ENCODE peak calls at places on chromosomes 12 and 14, in nine cellular contexts. Q is LoVo; D is cardiac muscle cell; Z is GM12864; W is GM12865; E is ovary; J is CD8-positive, alpha-beta memory T cell; T is GM23338; B is stimulated activated CD8-positive, alpha-beta memory T cell treated with anti-CD3 and anti-CD28 coated beads, Interleukin-15, amount 100 ng/mL, for 4 hours. V is an unnamed sample.

GRCh38 chr14:60616326-60617044 is 32.8 kb downstream of the SIX1 start:
- DNase-seq in T (peak), Z (no peak), E (no peak), B (no peak), D (no peak), Q (no peak), J (no peak), W (no peak), V (no peak)

GRCh38 chr12:5556033-5556614 is 124.2 kb downstream of the NTF3 start:
- DNase-seq in W (peak), E (peak), B (no peak), T (peak), J (no peak), D (no peak), Z (no peak), Q (no peak), V (no peak)

GRCh38 chr12:66269757-66270383 is 32.4 kb upstream of the HELB start:
- DNase-seq in D (peak), Z (peak), Q (peak), B (no peak), W (peak), J (no peak), E (no peak), T (peak), V (no peak)

GRCh38 chr14:89779707-89780106 is 174.8 kb downstream of the EFCAB11 start:
- DNase-seq in W (no peak), D (no peak), E (no peak), Q (no peak), T (peak), Z (no peak), J (no peak), B (no peak), V (no peak)

GRCh38 chr14:70595443-70596185 is 4.8 kb downstream of the MED6 start:
- DNase-seq in J (no peak), B (no peak), Q (no peak), T (peak), Z (no peak), E (no peak), D (no peak), W (no peak), V (peak)

GRCh38 chr12:13702401-13702800 is 279.0 kb downstream of the GRIN2B start:
- DNase-seq in B (no peak), J (no peak), Q (no peak), E (no peak), W (no peak), T (peak), D (no peak), Z (no peak), V (no peak)

GRCh38 chr12:11228268-11228879 is 41.1 kb downstream of the PRB3 start:
- DNase-seq in D (peak), E (no peak), T (peak), Z (no peak), W (peak), Q (peak), B (no peak), J (no peak), V (peak)

GRCh38 chr12:19856389-19856788 is 417.1 kb downstream of the AEBP2 start:
- DNase-seq in E (no peak), T (no peak), Q (no peak), B (no peak), W (no peak), Z (no peak), J (no peak), D (no peak), V (no peak)

GRCh38 chr12:89311703-89312293 is 40.5 kb downstream of the DUSP6 start:
- DNase-seq in D (no peak), Q (no peak), J (no peak), B (no peak), T (no peak), W (no peak), Z (no peak), E (no peak), V (no peak)

V was measured in upper lobe of left lung.